ENCODE peak calls at places on chromosome 6, in nine cellular contexts. J is T-cell; M is AG10803; V is glutamatergic neuron; Z is natural killer cell; L is NCI-H2081; I is left ventricle myocardium superior; S is activated CD4-positive, CD25-positive, alpha-beta regulatory T cell treated with anti-CD3 and anti-CD28 coated beads, Interleukin-2, amount 50 U/mL, for 16 hours; D is activated CD4-positive, alpha-beta T cell treated with anti-CD3 and anti-CD28 coated beads, Interleukin-2, amount 50 U/mL, for 1 hour. Y is an unnamed sample.

GRCh38 chr6:6717953-6718352 is 129.4 kb downstream of the LY86 start:
- DNase-seq in J (no peak), M (no peak), V (no peak), Z (no peak), L (no peak), I (no peak), S (no peak), D (no peak), Y (no peak)

GRCh38 chr6:9250852-9251251 is 815.5 kb upstream of the SLC35B3 start:
- DNase-seq in J (no peak), M (peak), V (peak), Z (no peak), L (peak), I (no peak), S (no peak), D (no peak), Y (no peak)

GRCh38 chr6:99146716-99147115 is 199.0 kb upstream of the FBXL4 start:
- DNase-seq in J (no peak), M (no peak), V (no peak), Z (no peak), L (no peak), I (no peak), S (no peak), D (no peak), Y (no peak)

GRCh38 chr6:131368077-131368911 is 204.7 kb upstream of the ARG1 start:
- DNase-seq in J (no peak), M (peak), V (no peak), Z (no peak), L (peak), I (peak), S (no peak), D (no peak), Y (no peak)

GRCh38 chr6:133754298-133754697 is 134.6 kb upstream of the TCF21 start:
- DNase-seq in J (no peak), M (no peak), V (no peak), Z (no peak), L (no peak), I (no peak), S (no peak), D (no peak), Y (no peak)

GRCh38 chr6:34982424-34982852 is 93.4 kb downstream of the ANKS1A start:
- DNase-seq in J (no peak), M (peak), V (no peak), Z (no peak), L (peak), I (no peak), S (no peak), D (no peak), Y (no peak)

GRCh38 chr6:83827050-83827449 is 26.1 kb upstream of the RIPPLY2 start:
- DNase-seq in J (no peak), M (no peak), V (no peak), Z (no peak), L (no peak), I (no peak), S (no peak), D (no peak), Y (no peak)

GRCh38 chr6:130307752-130308361 is 58.0 kb upstream of the TMEM200A start:
- DNase-seq in J (no peak), M (peak), V (no peak), Z (no peak), L (no peak), I (no peak), S (no peak), D (no peak), Y (no peak)

GRCh38 chr6:144895890-144896289 is 610.8 kb downstream of the UTRN start:
- DNase-seq in J (no peak), M (no peak), V (no peak), Z (no peak), L (peak), I (no peak), S (no peak), D (no peak), Y (no peak)

GRCh38 chr6:148523051-148523450 is 180.4 kb downstream of the SASH1 start:
- DNase-seq in J (no peak), M (peak), V (no peak), Z (no peak), L (no peak), I (no peak), S (no peak), D (no peak), Y (no peak)

GRCh38 chr6:105015482-105015881 is 58.6 kb downstream of the LIN28B start:
- DNase-seq in J (no peak), M (peak), V (no peak), Z (no peak), L (no peak), I (no peak), S (no peak), D (no peak), Y (no peak)

GRCh38 chr6:134752445-134752844 is 197.5 kb downstream of the ALDH8A1 start:
- DNase-seq in J (no peak), M (no peak), V (no peak), Z (no peak), L (no peak), I (no peak), S (no peak), D (no peak), Y (no peak)

GRCh38 chr6:56381852-56382251 is 134.5 kb upstream of the COL21A1 start:
- DNase-seq in J (no peak), M (peak), V (no peak), Z (no peak), L (no peak), I (no peak), S (no peak), D (no peak), Y (no peak)